ENCODE peak calls at places on chromosomes 3 and 15, in six cellular contexts. W, U, E, B, V and P are unnamed samples.

GRCh38 chr15:30065025-30065801 is 17.5 kb upstream of the GOLGA8J start:
- DNase-seq in B (no peak), V (peak; percentile 42), W (no peak), E (peak; percentile 71), U (peak; percentile 18), P (no peak)

GRCh38 chr3:134795776-134796312 is 784 bp downstream of the EPHB1 start:
- DNase-seq in U (peak; percentile 8), W (peak; percentile 50), E (peak; percentile 23), B (peak; percentile 44), V (no peak), P (peak; percentile 40)

GRCh38 chr15:61013146-61013545 is 216.0 kb downstream of the RORA start:
- DNase-seq in W (no peak), B (no peak), U (no peak), E (no peak), V (no peak), P (no peak)

GRCh38 chr3:54066253-54066652 is 56.1 kb upstream of the CACNA2D3 start:
- DNase-seq in U (no peak), E (no peak), V (no peak), W (no peak), B (no peak), P (no peak)

GRCh38 chr15:88016373-88016772 is 240.2 kb downstream of the NTRK3 start:
- DNase-seq in E (no peak), W (no peak), U (no peak), B (no peak), V (no peak), P (no peak)

GRCh38 chr15:74635228-74635627 is 19.6 kb downstream of the CLK3 start:
- DNase-seq in U (peak; percentile 61), B (peak; percentile 73), V (peak; percentile 65), W (peak; percentile 77), E (peak; percentile 69), P (peak; percentile 54)

GRCh38 chr3:158107508-158108095 is 1.4 kb upstream of the SHOX2 start:
- DNase-seq in B (no peak), W (no peak), U (no peak), E (peak; percentile 19), V (no peak), P (no peak)

GRCh38 chr3:123424321-123424998 is 24.4 kb downstream of the ADCY5 start:
- DNase-seq in U (no peak), V (no peak), B (no peak), E (no peak), W (no peak), P (no peak)

GRCh38 chr3:167882057-167882667 is 146.6 kb downstream of the SERPINI1 start:
- DNase-seq in V (no peak), B (no peak), W (peak; percentile 46), U (peak; percentile 60), E (peak; percentile 58), P (no peak)

GRCh38 chr15:69525543-69525942 is 72.9 kb downstream of the RPLP1 start:
- DNase-seq in W (no peak), E (no peak), B (no peak), V (no peak), U (no peak), P (no peak)

GRCh38 chr15:48922046-48922445 is 41.7 kb downstream of the SHC4 start:
- DNase-seq in W (no peak), E (no peak), V (no peak), U (no peak), B (no peak), P (no peak)

GRCh38 chr3:16482194-16482769 is 31.2 kb downstream of the RFTN1 start:
- DNase-seq in U (no peak), V (no peak), E (peak; percentile 20), W (no peak), B (no peak), P (no peak)

GRCh38 chr3:16486201-16486600 is 27.3 kb downstream of the RFTN1 start:
- DNase-seq in U (no peak), V (no peak), W (no peak), E (no peak), B (no peak), P (no peak)

GRCh38 chr3:16482770-16483531 is 30.5 kb downstream of the RFTN1 start:
- DNase-seq in W (peak; percentile 68), B (peak; percentile 75), V (no peak), E (peak; percentile 48), U (peak; percentile 39), P (no peak)

GRCh38 chr3:16485024-16485992 is 28.2 kb downstream of the RFTN1 start:
- DNase-seq in V (no peak), B (no peak), W (no peak), E (peak; percentile 21), U (no peak), P (no peak)

DNA sequence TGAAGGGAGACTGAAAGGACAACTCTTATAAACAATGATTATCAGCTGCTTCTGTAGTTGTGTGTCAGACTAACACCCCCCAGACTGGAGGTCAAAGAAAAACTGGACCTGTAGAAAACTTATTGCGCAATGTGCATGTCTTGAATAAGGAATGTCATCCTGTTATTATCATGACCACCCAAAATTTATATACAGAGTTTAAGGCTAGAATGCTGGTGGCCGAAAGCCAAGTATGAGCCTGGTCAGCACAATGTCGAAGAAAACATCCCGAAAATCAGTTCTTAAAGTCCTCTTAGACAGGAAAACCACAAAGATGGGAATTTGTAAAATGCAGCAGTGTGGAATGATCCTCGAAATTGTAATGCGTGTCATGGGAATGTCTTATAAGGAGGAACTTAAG is 29.3 kb downstream of the RFTN1 start:
- DNase-seq in E (peak; percentile 94), U (peak; percentile 99), W (no peak), B (no peak), V (peak; percentile 30), P (no peak)
- H3K4me1 ChIP-seq in E (peaks cover 19% of the 10 kb centered on the region), U (peaks cover 31% of the 10 kb centered on the region), W (peaks cover 11% of the 10 kb centered on the region), B (peaks cover 16% of the 10 kb centered on the region), V (no peaks in the 10 kb centered on the region), P (peaks cover 6% of the 10 kb centered on the region)

GRCh38 chr15:90931737-90932659 is at the start of gene HDDC3:
- DNase-seq in U (peak; percentile 76), B (peak; percentile 91), W (peak; percentile 94), V (peak; percentile 92), E (peak; percentile 86), P (peak; percentile 86)
- H3K4ac ChIP-seq in U (peak within 1 kb of the TSS; percentile 90), B (no peak within 1 kb of the TSS), W (no peak within 1 kb of the TSS), V (peak within 1 kb of the TSS; percentile 20), E (peak within 1 kb of the TSS; percentile 9), P (no peak within 1 kb of the TSS)

DNA sequence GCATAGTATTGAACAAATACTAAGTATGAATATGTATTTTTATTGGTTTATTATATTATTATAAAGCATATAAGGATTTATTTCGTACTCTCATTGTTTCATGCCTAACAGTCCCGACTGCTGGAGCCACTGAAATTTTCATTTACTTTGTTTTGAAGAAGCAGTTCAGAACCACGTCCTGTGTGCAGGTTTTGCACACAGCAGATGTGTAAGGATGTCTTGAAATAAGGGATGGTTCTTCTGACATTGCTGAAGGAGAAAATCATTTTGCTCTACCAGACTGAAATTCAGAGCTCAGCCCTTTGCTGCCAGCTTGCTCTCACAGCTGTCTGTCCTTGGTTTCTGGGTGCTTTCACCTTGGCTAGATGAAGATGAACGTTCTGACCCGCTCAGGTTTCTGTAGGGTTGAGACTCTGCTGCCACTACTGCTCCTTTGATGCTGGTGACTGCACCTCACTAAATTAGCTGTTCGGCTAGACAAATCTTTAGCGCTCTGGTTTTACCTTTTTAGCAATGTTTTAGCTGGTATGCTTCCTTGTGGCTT is 54.2 kb downstream of the UBE2E1 start:
- DNase-seq in B (no peak), V (no peak), E (no peak), W (no peak), U (no peak), P (no peak)
- H3K4me1 ChIP-seq in B (peaks cover 1% of the 10 kb centered on the region), V (peaks cover 10% of the 10 kb centered on the region), E (peaks cover 11% of the 10 kb centered on the region), W (no peaks in the 10 kb centered on the region), U (peaks cover 16% of the 10 kb centered on the region), P (peaks cover 4% of the 10 kb centered on the region)

DNA sequence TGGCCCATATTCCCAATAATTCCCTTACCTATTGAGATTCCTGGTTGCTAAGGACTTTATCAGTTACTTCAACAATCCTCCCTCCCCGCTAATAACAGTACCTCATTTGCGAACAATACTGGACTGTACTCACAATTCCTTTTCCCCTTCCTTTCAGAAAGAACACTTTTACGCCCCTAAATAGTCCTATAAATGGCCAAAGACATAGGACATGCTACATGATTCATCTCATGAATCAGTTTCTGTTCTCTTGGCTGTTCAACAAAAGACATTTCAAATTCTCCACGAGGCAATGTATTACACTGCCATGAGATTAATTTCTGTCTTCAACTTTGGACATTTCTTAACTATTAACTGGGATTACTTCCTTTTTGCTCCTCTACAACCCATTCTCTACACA is 264.4 kb downstream of the TIGIT start:
- DNase-seq in V (no peak), U (peak; percentile 46), E (no peak), B (no peak), W (no peak), P (no peak)
- H3K4ac ChIP-seq in V (no peak overlapping the region), U (no peak overlapping the region), E (no peak overlapping the region), B (no peak overlapping the region), W (no peak overlapping the region), P (no peak overlapping the region)

GRCh38 chr3:49329201-49329600 is 10.7 kb downstream of the USP4 start:
- DNase-seq in E (no peak), B (no peak), W (no peak), U (peak; percentile 46), V (no peak), P (no peak)

GRCh38 chr3:49324768-49325167 is 15.1 kb downstream of the USP4 start:
- DNase-seq in W (no peak), B (no peak), U (no peak), E (no peak), V (no peak), P (no peak)

GRCh38 chr3:49333091-49333490 is 6.8 kb downstream of the USP4 start:
- DNase-seq in E (no peak), U (no peak), W (no peak), B (no peak), V (peak; percentile 42), P (no peak)

DNA sequence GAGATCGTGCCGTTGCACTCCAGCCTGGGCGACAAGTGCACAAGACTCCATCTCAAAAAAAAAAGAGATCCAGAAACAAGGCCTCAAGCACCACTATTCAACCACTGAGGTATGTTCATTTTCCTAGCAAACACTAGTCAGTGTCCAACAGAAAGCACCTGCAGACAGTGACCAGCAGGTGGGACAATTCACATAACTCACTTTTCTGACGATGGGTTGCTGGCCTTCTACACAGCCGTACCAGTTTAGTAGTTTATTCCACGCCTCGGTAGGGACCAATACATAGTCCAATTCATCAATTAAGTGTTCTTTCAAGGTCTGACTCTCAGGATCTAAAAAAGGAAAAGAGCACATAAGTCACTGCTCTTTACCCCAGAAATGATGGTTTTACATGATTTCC is 12.4 kb downstream of the USP4 start:
- DNase-seq in V (peak; percentile 36), E (no peak), U (no peak), B (no peak), W (peak; percentile 24), P (no peak)
- H3K4me1 ChIP-seq in V (no peaks in the 10 kb centered on the region), E (no peaks in the 10 kb centered on the region), U (no peaks in the 10 kb centered on the region), B (no peaks in the 10 kb centered on the region), W (no peaks in the 10 kb centered on the region), P (no peaks in the 10 kb centered on the region)

GRCh38 chr15:68435966-68436365 is 4.0 kb upstream of the ITGA11 start:
- DNase-seq in B (peak; percentile 8), U (no peak), V (no peak), W (no peak), E (no peak), P (no peak)
- H3K4ac ChIP-seq in B (no peak overlapping the region), U (no peak overlapping the region), V (no peak overlapping the region), W (no peak overlapping the region), E (no peak overlapping the region), P (no peak overlapping the region)

DNA sequence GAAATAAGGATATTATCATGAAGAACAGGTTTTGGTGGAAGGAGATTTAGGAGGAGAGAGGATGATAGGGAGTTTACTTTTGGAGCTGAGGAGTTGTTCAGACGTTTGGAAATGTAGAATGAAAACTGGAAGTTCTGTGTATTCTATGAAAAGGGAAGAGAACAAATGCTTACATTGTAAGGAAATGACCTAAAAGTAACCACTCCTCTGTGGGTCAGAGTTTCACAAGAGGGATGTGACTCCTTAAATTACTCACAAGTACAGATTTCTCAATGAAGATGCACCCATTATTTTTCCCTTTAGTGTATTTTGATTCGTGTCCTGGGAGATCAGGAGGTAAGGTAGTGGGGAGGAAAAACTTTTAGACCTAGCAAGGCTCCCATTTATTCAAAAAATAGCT is 4.0 kb downstream of the RNF13 start:
- DNase-seq in W (no peak), E (peak; percentile 76), B (no peak), U (peak; percentile 82), V (no peak), P (no peak)
- H3K4me1 ChIP-seq in W (no peaks in the 10 kb centered on the region), E (peaks cover 4% of the 10 kb centered on the region), B (no peaks in the 10 kb centered on the region), U (no peaks in the 10 kb centered on the region), V (peaks cover 2% of the 10 kb centered on the region), P (peaks cover 11% of the 10 kb centered on the region)